ENCODE peak calls at places on chromosomes 4 and X, in ten cellular contexts. A, U, H, M, C, B, G, N, K and P are unnamed samples.

GRCh38 chrX:142214081-142214480 is 9.0 kb upstream of the MAGEC2 start:
- DNase-seq in M (no peak), H (no peak), A (no peak), K (no peak), U (no peak), N (no peak), G (no peak), C (no peak), B (no peak), P (no peak)

GRCh38 chr4:183722738-183723560 is 63.9 kb downstream of the TRAPPC11 start:
- DNase-seq in G (peak; percentile 38), K (peak; percentile 85), H (peak; percentile 94), U (peak; percentile 45), A (peak; percentile 4), C (peak; percentile 90), B (peak; percentile 20), M (peak; percentile 52), N (no peak), P (peak; percentile 52)

GRCh38 chr4:62328526-62328925 is 1128.4 kb downstream of the ADGRL3 start:
- DNase-seq in U (no peak), N (no peak), B (no peak), K (no peak), M (no peak), H (no peak), C (no peak), A (no peak), G (no peak), P (no peak)

GRCh38 chrX:6890862-6891261 is 256.6 kb upstream of the STS start:
- DNase-seq in G (no peak), K (no peak), A (no peak), H (no peak), U (no peak), C (no peak), B (no peak), N (no peak), M (no peak), P (no peak)

GRCh38 chrX:136251042-136251991 is at the start of gene MAP7D3:
- DNase-seq in U (peak; percentile 65), K (no peak), B (peak; percentile 69), M (peak; percentile 62), H (peak; percentile 90), N (peak; percentile 26), G (peak; percentile 33), C (peak; percentile 87), A (peak; percentile 33), P (peak; percentile 55)

GRCh38 chr4:168817418-168817817 is 192.6 kb downstream of the CBR4 start:
- DNase-seq in A (no peak), G (no peak), H (no peak), C (no peak), K (no peak), M (no peak), N (no peak), B (no peak), U (no peak), P (no peak)

GRCh38 chrX:39955621-39956020 is 142.1 kb downstream of the BCOR start:
- DNase-seq in U (no peak), B (no peak), C (peak; percentile 70), K (no peak), N (no peak), M (no peak), A (no peak), H (no peak), G (no peak), P (no peak)

GRCh38 chr4:138773321-138773720 is 242.3 kb upstream of the NOCT start:
- DNase-seq in G (no peak), H (no peak), U (no peak), N (no peak), C (no peak), A (no peak), K (no peak), B (no peak), M (no peak), P (no peak)

GRCh38 chr4:126705271-126705670 is 927.5 kb upstream of the INTU start:
- DNase-seq in U (no peak), A (peak; percentile 16), B (peak; percentile 0), K (no peak), G (no peak), H (no peak), M (no peak), N (no peak), C (no peak), P (no peak)

GRCh38 chr4:55675196-55675793 is 39.2 kb upstream of the NMU start:
- DNase-seq in K (no peak), N (no peak), C (peak; percentile 81), H (no peak), M (no peak), B (no peak), A (no peak), G (no peak), U (no peak), P (no peak)

GRCh38 chr4:8033067-8033755 is 93.5 kb upstream of the AFAP1 start:
- DNase-seq in U (no peak), B (no peak), K (no peak), H (no peak), N (no peak), M (no peak), A (no peak), G (no peak), C (no peak), P (no peak)

GRCh38 chr4:40553995-40554394 is 75.7 kb downstream of the RBM47 start:
- DNase-seq in B (no peak), C (no peak), G (no peak), U (no peak), H (no peak), N (peak; percentile 35), K (no peak), A (no peak), M (no peak), P (peak; percentile 62)

GRCh38 chr4:39631700-39632079 is 7.0 kb downstream of the SMIM14 start:
- DNase-seq in C (no peak), K (no peak), M (no peak), H (no peak), B (no peak), U (no peak), A (no peak), G (no peak), N (no peak), P (no peak)

GRCh38 chrX:129769467-129770154 is 10.1 kb upstream of the SASH3 start:
- DNase-seq in C (no peak), G (no peak), A (no peak), H (no peak), U (no peak), B (no peak), N (no peak), K (no peak), M (no peak), P (no peak)

DNA sequence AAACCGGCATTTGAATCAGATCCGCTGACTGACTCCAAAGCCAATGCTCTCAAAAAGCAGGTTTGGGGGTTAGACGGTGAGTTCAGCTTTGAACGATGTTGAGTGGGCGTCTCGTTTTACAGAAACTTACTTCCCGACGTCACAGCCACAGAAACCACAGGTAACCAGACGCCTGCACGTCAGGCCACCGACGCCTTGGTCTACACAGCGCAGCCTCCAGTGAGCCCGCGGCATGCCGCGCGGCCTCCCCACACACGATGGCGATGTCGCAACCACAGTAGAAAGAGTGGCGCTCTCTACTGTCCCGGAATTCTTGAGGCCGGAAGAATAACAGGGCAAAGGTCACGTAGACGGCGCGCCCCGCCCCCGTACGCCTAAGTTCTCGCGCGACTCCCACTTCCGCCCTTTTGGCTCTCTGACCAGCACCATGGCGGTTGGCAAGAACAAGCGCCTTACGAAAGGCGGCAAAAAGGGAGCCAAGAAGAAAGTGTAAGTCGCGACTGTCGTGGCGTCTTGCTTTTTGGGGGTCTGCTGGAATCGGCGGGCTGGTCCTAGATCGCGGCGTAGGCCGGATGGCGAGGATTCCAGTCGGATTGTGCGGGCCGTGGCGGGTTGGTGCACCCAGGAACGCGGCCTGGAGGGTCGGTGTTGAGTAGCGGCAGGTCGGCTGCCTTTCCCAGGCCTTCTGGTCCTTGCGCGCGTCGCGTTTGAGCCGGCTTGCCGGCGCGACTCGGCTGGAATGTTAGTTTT is at the start of gene RPS3A:
- DNase-seq in B (peak; percentile 97), A (peak; percentile 98), U (peak; percentile 97), M (peak; percentile 95), K (peak; percentile 97), H (peak; percentile 99), N (peak; percentile 96), C (peak; percentile 99), G (peak; percentile 96), P (peak; percentile 95)
- TF ChIP-seq CTCF in B (peak; percentile 52), A (peak; percentile 94), U (peak; percentile 85), M (peak; percentile 69), K (peak; percentile 46), H (no peak), N (peak; percentile 94), C (peak; percentile 90), G (peak; percentile 98), P (peak; percentile 93)

DNA sequence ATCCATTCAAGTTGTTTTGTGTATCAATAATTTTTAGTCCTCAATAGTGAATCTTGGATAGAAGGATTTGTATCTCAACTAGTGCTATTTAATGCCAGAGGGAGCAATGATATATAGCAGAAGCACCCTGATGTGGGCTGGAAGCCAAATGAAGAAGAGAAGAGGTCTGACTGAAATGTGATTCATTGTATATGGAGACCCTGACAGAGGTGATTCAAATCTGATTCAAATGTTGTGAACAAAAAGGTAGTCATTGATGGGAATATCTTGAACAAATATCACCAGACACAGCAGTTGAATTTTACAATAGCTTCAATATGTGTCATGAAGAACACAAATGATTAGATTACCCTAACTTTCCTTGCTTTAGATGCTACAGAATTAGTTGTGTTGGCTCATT is 27.5 kb upstream of the SULT1B1 start:
- DNase-seq in H (no peak), G (no peak), N (no peak), M (no peak), B (no peak), C (no peak), A (peak; percentile 2), U (no peak), K (no peak), P (no peak)
- TF ChIP-seq CTCF in H (no peak), G (no peak), N (no peak), M (no peak), B (no peak), C (no peak), A (no peak), U (no peak), K (no peak), P (no peak)

GRCh38 chrX:29090811-29091210 is 503.6 kb downstream of the IL1RAPL1 start:
- DNase-seq in A (peak; percentile 29), B (peak; percentile 6), H (no peak), N (no peak), M (no peak), C (no peak), K (no peak), U (no peak), G (no peak), P (no peak)
- TF ChIP-seq CTCF in A (peak; percentile 45), B (peak; percentile 8), H (no peak), N (peak; percentile 34), M (peak; percentile 24), C (peak; percentile 79), K (no peak), U (no peak), G (peak; percentile 46), P (no peak)

DNA sequence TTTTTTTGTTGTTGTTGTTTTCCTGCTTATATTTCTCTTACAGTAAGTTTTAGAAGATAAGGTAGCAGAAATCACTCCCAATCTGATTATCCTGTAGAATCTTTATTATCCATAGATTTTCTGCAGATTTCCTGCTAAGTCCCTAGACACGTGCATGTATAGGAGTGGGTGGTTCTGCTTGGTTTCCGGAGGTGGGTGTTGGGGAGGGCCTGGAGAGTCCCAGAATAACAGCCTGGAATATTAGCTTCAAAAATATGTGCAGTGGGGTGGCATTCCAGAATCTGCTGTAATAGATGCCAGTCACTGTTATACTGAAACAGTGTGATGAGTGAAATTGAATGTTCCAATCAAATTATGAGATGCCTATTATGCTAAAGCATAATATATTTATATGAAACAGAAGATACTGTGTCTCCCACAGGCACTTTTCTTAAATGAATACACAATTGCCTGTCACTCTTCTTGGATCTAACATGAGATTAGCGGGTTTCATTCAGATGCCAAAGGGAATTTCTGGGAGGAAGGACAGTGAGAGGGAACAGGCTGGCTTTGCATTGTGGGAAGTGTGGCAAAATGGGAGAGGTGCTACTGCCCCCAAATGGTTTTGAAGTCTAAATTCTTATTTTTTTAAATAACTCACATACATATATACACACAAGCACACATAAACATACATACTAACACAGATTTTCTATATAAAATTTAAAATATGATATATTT is 37.6 kb downstream of the C4orf50 start:
- DNase-seq in U (no peak), G (peak; percentile 27), K (no peak), C (peak; percentile 44), A (no peak), B (peak; percentile 14), M (no peak), H (peak; percentile 43), N (no peak), P (no peak)
- TF ChIP-seq CTCF in U (no peak), G (peak; percentile 8), K (no peak), C (peak; percentile 24), A (no peak), B (no peak), M (no peak), H (no peak), N (no peak), P (no peak)